ENCODE peak calls at places on chromosomes 11 and 22, in ten cellular contexts. M, G, W, U, B, S, Q, N, L and D are unnamed samples.

GRCh38 chr11:65047581-65048422 is 6.8 kb downstream of the SAC3D1 start:
- DNase-seq in M (no peak), G (peak), W (no peak), U (no peak), B (no peak), S (no peak), Q (no peak), N (no peak), L (no peak), D (no peak)

GRCh38 chr11:16114978-16115871 is 241.1 kb downstream of the SOX6 start:
- DNase-seq in M (no peak), G (no peak), W (no peak), U (no peak), B (no peak), S (no peak), Q (no peak), N (no peak), L (no peak), D (no peak)

GRCh38 chr11:66287256-66288137 is 1.4 kb downstream of the YIF1A start:
- DNase-seq in M (no peak), G (no peak), W (no peak), U (no peak), B (no peak), S (no peak), Q (no peak), N (no peak), L (no peak), D (no peak)

GRCh38 chr11:47399860-47400812 is 8.3 kb upstream of the SLC39A13 start:
- DNase-seq in M (no peak), G (no peak), W (no peak), U (no peak), B (no peak), S (peak), Q (peak), N (peak), L (no peak), D (no peak)

GRCh38 chr11:133913761-133914160 is 43.0 kb downstream of the IGSF9B start:
- DNase-seq in M (no peak), G (no peak), W (no peak), U (no peak), B (no peak), S (no peak), Q (no peak), N (no peak), L (no peak), D (no peak)

GRCh38 chr11:44877908-44878459 is 72.7 kb downstream of the TP53I11 start:
- DNase-seq in M (no peak), G (no peak), W (peak), U (no peak), B (no peak), S (no peak), Q (no peak), N (no peak), L (no peak), D (no peak)

GRCh38 chr11:128737704-128738103 is 43.8 kb downstream of the FLI1 start:
- DNase-seq in M (no peak), G (no peak), W (no peak), U (no peak), B (no peak), S (no peak), Q (no peak), N (no peak), L (no peak), D (peak)

GRCh38 chr11:40467771-40468170 is 991.7 kb downstream of the LRRC4C start:
- DNase-seq in M (no peak), G (no peak), W (no peak), U (no peak), B (no peak), S (no peak), Q (no peak), N (no peak), L (no peak), D (no peak)

GRCh38 chr11:68096962-68097361 is 24.2 kb downstream of the CHKA start:
- DNase-seq in M (no peak), G (no peak), W (no peak), U (no peak), B (no peak), S (no peak), Q (no peak), N (no peak), L (no peak), D (no peak)

GRCh38 chr11:134727204-134727603 is 315.2 kb upstream of the B3GAT1 start:
- DNase-seq in M (no peak), G (no peak), W (no peak), U (peak), B (no peak), S (no peak), Q (no peak), N (no peak), L (no peak), D (no peak)

GRCh38 chr11:28836285-28837081 is 728.3 kb downstream of the METTL15 start:
- DNase-seq in M (peak), G (peak), W (no peak), U (no peak), B (peak), S (no peak), Q (no peak), N (peak), L (no peak), D (peak)

GRCh38 chr11:439315-440064 is 2.3 kb downstream of the ANO9 start:
- DNase-seq in M (no peak), G (no peak), W (no peak), U (no peak), B (no peak), S (no peak), Q (no peak), N (no peak), L (no peak), D (no peak)

GRCh38 chr11:62144641-62145255 is 20.9 kb downstream of the INCENP start:
- DNase-seq in M (no peak), G (no peak), W (no peak), U (no peak), B (no peak), S (no peak), Q (no peak), N (no peak), L (no peak), D (no peak)

DNA sequence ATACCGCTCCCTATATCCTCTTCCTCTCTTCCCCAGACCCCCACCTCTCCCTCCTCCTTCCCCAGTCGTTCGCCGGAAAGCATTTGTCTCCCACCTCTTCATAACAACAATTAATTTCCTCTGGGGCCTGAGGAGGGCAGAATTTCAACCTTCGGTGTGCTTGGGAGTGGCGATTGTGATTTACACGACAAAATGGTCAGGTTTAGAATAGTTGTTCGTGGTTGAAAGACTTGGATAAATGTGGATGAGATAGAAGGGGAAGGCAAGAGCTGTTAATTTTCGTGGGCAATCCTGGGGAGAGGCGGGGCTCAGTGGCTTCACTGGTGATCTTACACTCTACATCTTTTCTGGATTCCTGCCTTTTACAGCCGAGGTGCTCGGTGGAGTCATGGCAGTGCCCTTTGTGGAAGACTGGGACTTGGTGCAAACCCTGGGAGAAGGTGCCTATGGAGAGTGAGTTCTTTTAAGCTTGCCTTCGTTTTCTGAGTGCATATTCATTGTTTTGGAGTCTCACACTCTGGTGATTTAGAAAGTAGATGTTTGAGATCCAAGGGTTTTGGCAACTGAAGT is 1.5 kb downstream of the CHEK1 start:
- DNase-seq in M (no peak), G (peak), W (no peak), U (no peak), B (no peak), S (peak), Q (no peak), N (peak), L (no peak), D (no peak)
- TF ChIP-seq CTCF in M (peak), G (peak), W (peak), U (peak), B (peak), S (peak), Q (no peak), N (peak), L (no peak), D (peak)

GRCh38 chr22:49949914-49950292 is 10.7 kb upstream of the PIM3 start:
- DNase-seq in M (no peak), G (no peak), W (no peak), U (no peak), B (no peak), S (no peak), Q (no peak), N (no peak), L (no peak), D (no peak)

GRCh38 chr22:49948116-49948515 is 12.5 kb upstream of the PIM3 start:
- DNase-seq in M (no peak), G (no peak), W (no peak), U (no peak), B (no peak), S (no peak), Q (peak), N (no peak), L (no peak), D (no peak)

GRCh38 chr22:49950396-49950994 is 10.1 kb upstream of the PIM3 start:
- DNase-seq in M (no peak), G (no peak), W (no peak), U (no peak), B (no peak), S (peak), Q (peak), N (no peak), L (no peak), D (no peak)

GRCh38 chr22:49948573-49948957 is 12.0 kb upstream of the PIM3 start:
- DNase-seq in M (no peak), G (no peak), W (no peak), U (no peak), B (no peak), S (no peak), Q (no peak), N (no peak), L (no peak), D (no peak)

DNA sequence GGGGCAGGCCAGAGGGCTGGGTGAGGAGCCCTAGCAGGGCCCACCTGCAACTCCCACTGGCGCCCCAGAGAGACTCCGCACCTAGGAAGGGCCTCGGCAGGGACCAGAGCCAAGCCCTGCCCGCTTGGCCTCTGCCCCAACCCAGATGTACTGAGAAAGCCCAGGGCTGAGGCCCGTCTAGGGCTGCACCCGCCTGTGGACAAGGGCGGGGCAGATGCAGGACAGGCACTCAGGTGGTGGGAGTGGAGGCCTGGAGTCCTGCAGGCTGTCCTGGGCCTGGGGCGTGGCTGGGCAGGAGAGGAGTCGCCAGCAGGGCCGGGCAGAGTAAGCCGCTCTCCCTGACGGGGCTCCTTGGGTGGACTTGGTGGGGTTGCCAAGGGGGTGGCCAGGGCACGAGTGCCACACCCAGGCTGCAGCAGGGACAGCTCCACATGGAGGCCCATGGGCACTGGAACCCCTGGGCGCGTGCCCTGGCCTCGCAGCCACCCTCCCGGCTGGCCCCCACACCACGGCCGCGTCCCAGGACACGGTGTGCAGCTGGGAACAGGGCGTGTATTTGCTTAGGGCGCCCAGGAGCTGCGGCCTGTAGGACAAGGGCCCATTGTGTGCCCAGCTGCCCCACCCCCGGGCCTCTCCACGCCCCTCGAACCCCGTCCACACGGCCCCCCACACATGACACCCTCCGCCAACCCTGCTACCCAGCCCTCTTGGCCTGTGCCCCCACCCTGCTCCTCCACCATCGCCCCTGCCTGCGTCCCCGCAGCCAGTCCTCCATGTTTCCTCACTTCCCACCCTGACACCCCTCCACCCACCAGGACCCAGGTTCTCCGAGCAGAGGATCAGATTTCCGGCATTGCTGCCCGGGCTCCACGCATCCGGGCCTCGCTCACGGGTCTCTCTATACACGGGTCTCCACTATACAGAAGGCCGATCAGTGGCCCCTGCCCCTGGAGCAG is 11.3 kb upstream of the PIM3 start:
- DNase-seq in M (no peak), G (no peak), W (no peak), U (no peak), B (no peak), S (no peak), Q (peak), N (no peak), L (peak), D (no peak)
- H3K4me3 ChIP-seq in M (no peak), G (no peak), W (no peak), U (no peak), B (no peak), S (no peak), Q (peak), N (no peak), L (peak), D (no peak)

GRCh38 chr11:76550781-76551180 is 106.0 kb downstream of the EMSY start:
- DNase-seq in M (no peak), G (no peak), W (no peak), U (no peak), B (no peak), S (no peak), Q (no peak), N (no peak), L (no peak), D (no peak)

GRCh38 chr11:76553554-76554476 is 109.0 kb downstream of the EMSY start:
- DNase-seq in M (no peak), G (no peak), W (no peak), U (no peak), B (no peak), S (no peak), Q (peak), N (no peak), L (no peak), D (peak)

GRCh38 chr11:76554767-76555166 is 109.9 kb downstream of the EMSY start:
- DNase-seq in M (no peak), G (no peak), W (no peak), U (no peak), B (no peak), S (no peak), Q (no peak), N (no peak), L (no peak), D (no peak)

GRCh38 chr11:76552987-76553386 is 108.2 kb downstream of the EMSY start:
- DNase-seq in M (no peak), G (no peak), W (no peak), U (no peak), B (no peak), S (no peak), Q (no peak), N (no peak), L (no peak), D (no peak)

DNA sequence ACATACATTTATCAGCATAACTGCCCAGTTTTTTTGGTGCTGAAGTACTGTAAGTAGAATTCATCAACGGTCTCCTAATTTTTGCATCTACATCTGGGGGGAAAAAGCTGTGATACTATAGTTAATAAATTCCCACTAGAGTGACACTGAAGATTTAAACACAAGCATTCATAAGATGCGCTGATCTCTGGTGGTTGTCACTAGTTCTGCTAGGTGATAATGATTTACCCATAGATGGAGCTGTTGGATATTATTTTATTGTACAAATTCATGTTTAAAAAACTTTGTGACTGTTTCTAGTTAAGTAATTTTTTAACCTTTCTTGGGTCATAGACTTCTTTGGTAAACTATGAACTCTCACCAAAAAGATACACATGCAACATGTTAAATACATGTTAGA is 106.6 kb downstream of the EMSY start:
- DNase-seq in M (no peak), G (peak), W (no peak), U (no peak), B (no peak), S (no peak), Q (no peak), N (no peak), L (no peak), D (peak)
- TF ChIP-seq CTCF in M (peak), G (peak), W (peak), U (peak), B (peak), S (no peak), Q (peak), N (no peak), L (peak), D (peak)

GRCh38 chr11:6932150-6932549 is 5.9 kb downstream of the ZNF215 start:
- DNase-seq in M (no peak), G (no peak), W (no peak), U (no peak), B (no peak), S (no peak), Q (no peak), N (no peak), L (no peak), D (no peak)
- H3K4me3 ChIP-seq in M (no peak), G (no peak), W (no peak), U (no peak), B (no peak), S (no peak), Q (no peak), N (no peak), L (no peak), D (no peak)